ENCODE peak calls at places on chromosomes 3 and 15, in eight cellular contexts. U, W, X, I, P, Y, M and K are unnamed samples.

GRCh38 chr15:77869021-77869895 is 208.3 kb downstream of the TBC1D2B start:
- DNase-seq in P (no peak), I (no peak), Y (no peak), U (no peak), W (no peak), M (no peak), X (no peak), K (no peak)

GRCh38 chr3:79314547-79314946 is 453.3 kb downstream of the ROBO1 start:
- DNase-seq in Y (no peak), X (no peak), I (no peak), M (no peak), P (no peak), W (no peak), U (no peak), K (peak)

GRCh38 chr15:38996111-38996541 is 431.5 kb upstream of the RASGRP1 start:
- DNase-seq in M (peak), I (no peak), Y (peak), W (peak), U (peak), X (no peak), P (no peak), K (peak)

GRCh38 chr3:39432342-39432741 is 25.8 kb downstream of the RPSA start:
- DNase-seq in M (no peak), P (no peak), Y (no peak), I (no peak), W (no peak), X (no peak), U (no peak), K (no peak)

GRCh38 chr15:63573533-63573932 is 23.7 kb upstream of the FBXL22 start:
- DNase-seq in Y (no peak), M (peak), P (no peak), X (no peak), W (no peak), U (no peak), I (no peak), K (no peak)

GRCh38 chr3:175421897-175422296 is 562.8 kb downstream of the NAALADL2 start:
- DNase-seq in P (no peak), M (no peak), U (no peak), I (no peak), X (no peak), Y (no peak), W (no peak), K (no peak)

GRCh38 chr3:152943645-152944044 is 108.7 kb downstream of the P2RY1 start:
- DNase-seq in M (no peak), I (no peak), W (no peak), P (no peak), Y (no peak), U (no peak), X (no peak), K (peak)

GRCh38 chr15:66089049-66089448 is 164.5 kb downstream of the MEGF11 start:
- DNase-seq in I (no peak), Y (no peak), M (no peak), U (no peak), X (no peak), P (no peak), W (no peak), K (no peak)

GRCh38 chr3:127455541-127456450 is 134.7 kb downstream of the TPRA1 start:
- DNase-seq in I (peak), U (peak), P (peak), X (peak), Y (no peak), W (peak), M (peak), K (peak)

GRCh38 chr15:58505581-58505980 is 73.8 kb downstream of the LIPC start:
- DNase-seq in X (no peak), U (no peak), Y (no peak), W (no peak), M (peak), P (no peak), I (no peak), K (no peak)

GRCh38 chr3:134824676-134825290 is 29.7 kb downstream of the EPHB1 start:
- DNase-seq in U (no peak), Y (no peak), P (no peak), I (no peak), X (no peak), M (no peak), W (no peak), K (no peak)

DNA sequence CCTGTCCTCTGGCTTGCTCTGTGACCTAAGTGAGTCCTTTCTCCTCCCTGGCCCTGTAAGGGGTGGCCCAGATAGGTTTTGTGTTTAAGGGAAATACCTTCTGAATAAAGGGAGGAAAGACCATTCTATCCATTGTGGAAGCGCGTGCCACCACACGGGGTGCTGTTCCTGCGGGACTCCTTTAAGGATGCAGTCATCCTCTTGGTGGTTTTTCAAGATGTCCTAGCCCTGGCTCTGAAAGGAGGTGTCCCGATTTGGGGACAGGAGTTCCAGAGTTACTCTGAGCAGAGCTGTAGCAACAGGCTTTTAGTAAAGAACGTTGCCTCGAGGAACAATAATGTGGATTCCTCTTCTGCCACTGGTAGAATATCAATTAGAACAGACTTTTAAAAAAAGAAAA is 9.6 kb downstream of the SLC6A6 start:
- DNase-seq in X (no peak), Y (no peak), U (no peak), M (no peak), W (no peak), I (no peak), P (no peak), K (no peak)
- TF ChIP-seq CTCF in X (no peak), Y (peak), U (peak), M (peak), W (peak), I (no peak), P (no peak), K (no peak)

GRCh38 chr3:36814776-36815175 is 50.4 kb upstream of the DCLK3 start:
- DNase-seq in U (no peak), Y (no peak), W (no peak), I (no peak), X (no peak), M (no peak), P (no peak), K (no peak)
- TF ChIP-seq CTCF in U (peak), Y (peak), W (peak), I (peak), X (no peak), M (peak), P (no peak), K (peak)

DNA sequence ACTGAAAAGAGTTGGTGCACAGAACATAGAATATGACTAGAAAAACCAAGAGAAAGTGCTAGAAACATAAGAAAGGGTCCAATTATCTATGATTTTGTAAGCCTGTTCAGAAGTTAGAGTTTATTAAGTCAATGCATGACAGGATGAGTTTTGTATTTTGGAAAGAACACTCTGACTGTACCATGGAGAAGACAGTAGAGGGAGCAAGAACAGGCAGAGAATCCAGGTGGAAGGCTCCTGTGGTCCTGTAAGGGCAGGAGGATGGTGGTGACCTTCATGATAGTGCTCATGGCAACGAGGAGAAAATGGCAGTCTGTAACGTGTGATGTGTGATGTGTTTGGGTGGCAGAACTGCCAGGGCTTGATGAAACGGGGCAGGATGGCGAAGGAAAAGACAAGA is 249.1 kb downstream of the CTNNB1 start:
- DNase-seq in Y (no peak), W (no peak), M (no peak), P (no peak), U (no peak), X (no peak), I (no peak), K (peak)
- TF ChIP-seq CTCF in Y (no peak), W (no peak), M (no peak), P (no peak), U (no peak), X (no peak), I (no peak), K (peak)

GRCh38 chr3:187044871-187045552 is 94.3 kb downstream of the RPL39L start:
- DNase-seq in I (no peak), Y (no peak), X (no peak), P (no peak), M (no peak), U (no peak), W (no peak), K (no peak)
- TF ChIP-seq CTCF in I (peak), Y (no peak), X (no peak), P (no peak), M (no peak), U (no peak), W (no peak), K (no peak)

DNA sequence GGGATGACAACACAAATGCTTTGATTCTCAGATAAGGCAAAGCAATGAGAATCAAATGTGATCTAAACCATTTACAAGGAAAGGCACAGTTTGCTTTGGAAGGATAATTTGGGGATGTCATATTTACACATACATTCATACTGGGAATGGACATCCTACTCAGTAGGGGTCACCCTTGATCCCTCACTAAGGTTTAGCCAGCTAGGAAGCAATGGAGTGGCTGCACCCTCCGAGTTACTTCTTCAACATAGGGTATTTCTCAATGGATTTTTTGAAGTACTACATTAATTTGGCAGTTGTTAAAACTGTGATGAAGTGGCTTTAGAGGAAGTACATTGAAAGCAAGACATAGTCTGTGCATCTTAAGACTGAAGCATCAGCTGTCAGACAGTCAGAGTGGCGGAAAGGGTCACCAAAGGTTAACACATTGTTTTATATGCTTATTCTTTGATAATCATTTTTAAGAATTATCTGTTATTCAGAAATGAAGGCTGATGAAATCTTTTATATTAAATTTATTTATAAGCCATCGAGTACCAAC is 22.0 kb upstream of the SSR3 start:
- DNase-seq in I (no peak), M (no peak), U (no peak), Y (no peak), W (no peak), X (no peak), P (no peak), K (no peak)
- TF ChIP-seq CTCF in I (no peak), M (peak), U (no peak), Y (no peak), W (no peak), X (peak), P (no peak), K (no peak)

GRCh38 chr3:111335512-111335911 is 206.5 kb upstream of the CD96 start:
- DNase-seq in M (no peak), I (no peak), U (no peak), X (no peak), Y (no peak), W (no peak), P (no peak), K (no peak)

GRCh38 chr3:111331912-111332311 is 210.1 kb upstream of the CD96 start:
- DNase-seq in W (no peak), U (no peak), M (no peak), Y (no peak), I (no peak), X (no peak), P (no peak), K (no peak)

GRCh38 chr3:111332488-111333095 is 209.4 kb upstream of the CD96 start:
- DNase-seq in I (no peak), Y (no peak), X (no peak), M (no peak), W (no peak), P (no peak), U (no peak), K (no peak)

GRCh38 chr3:111331306-111331705 is 210.7 kb upstream of the CD96 start:
- DNase-seq in Y (no peak), M (no peak), I (no peak), U (no peak), W (no peak), X (no peak), P (no peak), K (no peak)

DNA sequence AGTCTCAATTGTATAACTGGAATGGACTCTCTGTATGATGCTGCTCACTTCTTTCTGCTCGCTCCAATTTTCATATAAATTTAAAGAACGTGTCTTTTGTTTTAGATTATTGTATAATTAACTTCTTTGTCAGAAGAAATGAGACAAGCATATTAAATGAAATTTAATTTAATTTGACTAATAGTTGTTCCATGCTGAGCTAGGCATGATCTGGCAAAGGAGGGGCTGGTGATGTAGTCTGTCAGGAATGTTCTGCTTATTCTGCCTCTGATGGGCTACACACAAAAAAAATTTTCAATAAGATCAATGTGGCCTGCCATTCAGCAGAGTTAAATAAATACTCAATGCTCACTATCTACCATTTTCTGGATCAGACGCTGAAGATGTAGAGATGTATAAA is 208.4 kb upstream of the CD96 start:
- DNase-seq in I (no peak), M (peak), U (no peak), P (no peak), Y (no peak), X (no peak), W (peak), K (peak)
- TF ChIP-seq CTCF in I (no peak), M (no peak), U (no peak), P (no peak), Y (no peak), X (no peak), W (no peak), K (no peak)

GRCh38 chr3:50532062-50532705 is 28.8 kb upstream of the CACNA2D2 start:
- DNase-seq in X (no peak), M (no peak), I (no peak), U (no peak), W (no peak), Y (no peak), P (no peak), K (no peak)
- TF ChIP-seq CTCF in X (no peak), M (no peak), I (peak), U (no peak), W (no peak), Y (no peak), P (no peak), K (peak)